ENCODE peak calls at places on chromosomes 4 and X, in eight cellular contexts. One of them, this sample, is unnamed.

GRCh38 chr4:71004281-71004851 is 10.9 kb downstream of the DCK start:
- DNase-seq in tibial artery: no peak
- DNase-seq in activated CD8-positive, alpha-beta T cell treated with anti-CD3 and anti-CD28 coated beads for 36 hours: peak; percentile 87
- DNase-seq in glutamatergic neuron: peak; percentile 36
- DNase-seq in B cell: no peak
- DNase-seq in fibroblast of lung: no peak
- DNase-seq in CD8-positive, alpha-beta T cell: peak; percentile 34
- DNase-seq in GM12865: peak; percentile 78
- DNase-seq in this sample: no peak

GRCh38 chr4:78032929-78033328 is 24.2 kb upstream of the FRAS1 start:
- DNase-seq in tibial artery: no peak
- DNase-seq in activated CD8-positive, alpha-beta T cell treated with anti-CD3 and anti-CD28 coated beads for 36 hours: no peak
- DNase-seq in glutamatergic neuron: no peak
- DNase-seq in CD8-positive, alpha-beta T cell: no peak
- DNase-seq in B cell: no peak
- DNase-seq in GM12865: no peak
- DNase-seq in fibroblast of lung: no peak
- DNase-seq in this sample: no peak

GRCh38 chr4:15895517-15895916 is 43.0 kb downstream of the FGFBP1 start:
- DNase-seq in tibial artery: no peak
- DNase-seq in activated CD8-positive, alpha-beta T cell treated with anti-CD3 and anti-CD28 coated beads for 36 hours: no peak
- DNase-seq in CD8-positive, alpha-beta T cell: no peak
- DNase-seq in fibroblast of lung: no peak
- DNase-seq in B cell: no peak
- DNase-seq in GM12865: no peak
- DNase-seq in glutamatergic neuron: peak; percentile 17
- DNase-seq in this sample: no peak

GRCh38 chr4:15336410-15337184 is 91.2 kb upstream of the C1QTNF7 start:
- DNase-seq in CD8-positive, alpha-beta T cell: no peak
- DNase-seq in fibroblast of lung: peak; percentile 73
- DNase-seq in GM12865: no peak
- DNase-seq in glutamatergic neuron: no peak
- DNase-seq in tibial artery: no peak
- DNase-seq in B cell: no peak
- DNase-seq in activated CD8-positive, alpha-beta T cell treated with anti-CD3 and anti-CD28 coated beads for 36 hours: no peak
- DNase-seq in this sample: no peak

GRCh38 chrX:123072686-123073385 is 111.2 kb upstream of the GRIA3 start:
- DNase-seq in activated CD8-positive, alpha-beta T cell treated with anti-CD3 and anti-CD28 coated beads for 36 hours: no peak
- DNase-seq in CD8-positive, alpha-beta T cell: no peak
- DNase-seq in tibial artery: no peak
- DNase-seq in glutamatergic neuron: no peak
- DNase-seq in B cell: no peak
- DNase-seq in GM12865: no peak
- DNase-seq in fibroblast of lung: no peak
- DNase-seq in this sample: no peak

GRCh38 chr4:94640151-94640550 is 117.6 kb upstream of the BMPR1B start:
- DNase-seq in glutamatergic neuron: no peak
- DNase-seq in tibial artery: no peak
- DNase-seq in activated CD8-positive, alpha-beta T cell treated with anti-CD3 and anti-CD28 coated beads for 36 hours: no peak
- DNase-seq in fibroblast of lung: no peak
- DNase-seq in GM12865: no peak
- DNase-seq in CD8-positive, alpha-beta T cell: no peak
- DNase-seq in B cell: no peak
- DNase-seq in this sample: no peak

GRCh38 chrX:74925210-74926088 is at the start of gene NEXMIF:
- DNase-seq in fibroblast of lung: peak; percentile 1
- DNase-seq in GM12865: peak; percentile 79
- DNase-seq in glutamatergic neuron: peak; percentile 62
- DNase-seq in CD8-positive, alpha-beta T cell: no peak
- DNase-seq in B cell: peak; percentile 53
- DNase-seq in activated CD8-positive, alpha-beta T cell treated with anti-CD3 and anti-CD28 coated beads for 36 hours: peak; percentile 35
- DNase-seq in tibial artery: peak; percentile 63
- DNase-seq in this sample: peak; percentile 65

GRCh38 chr4:84790769-84791565 is 175.5 kb downstream of the WDFY3 start:
- DNase-seq in tibial artery: no peak
- DNase-seq in GM12865: no peak
- DNase-seq in glutamatergic neuron: no peak
- DNase-seq in CD8-positive, alpha-beta T cell: no peak
- DNase-seq in activated CD8-positive, alpha-beta T cell treated with anti-CD3 and anti-CD28 coated beads for 36 hours: no peak
- DNase-seq in B cell: no peak
- DNase-seq in fibroblast of lung: no peak
- DNase-seq in this sample: no peak

GRCh38 chrX:53594354-53594753 is 92.2 kb downstream of the HUWE1 start:
- DNase-seq in glutamatergic neuron: no peak
- DNase-seq in activated CD8-positive, alpha-beta T cell treated with anti-CD3 and anti-CD28 coated beads for 36 hours: no peak
- DNase-seq in fibroblast of lung: peak; percentile 5
- DNase-seq in GM12865: peak; percentile 1
- DNase-seq in tibial artery: no peak
- DNase-seq in B cell: no peak
- DNase-seq in CD8-positive, alpha-beta T cell: no peak
- DNase-seq in this sample: no peak

GRCh38 chr4:7719354-7720174 is 220.1 kb downstream of the AFAP1 start:
- DNase-seq in glutamatergic neuron: peak; percentile 95
- DNase-seq in fibroblast of lung: peak; percentile 29
- DNase-seq in GM12865: peak; percentile 22
- DNase-seq in activated CD8-positive, alpha-beta T cell treated with anti-CD3 and anti-CD28 coated beads for 36 hours: peak; percentile 73
- DNase-seq in CD8-positive, alpha-beta T cell: peak; percentile 52
- DNase-seq in B cell: peak; percentile 60
- DNase-seq in tibial artery: no peak
- DNase-seq in this sample: peak; percentile 89

GRCh38 chrX:43661521-43662240 is 5.6 kb downstream of the MAOA start:
- DNase-seq in glutamatergic neuron: no peak
- DNase-seq in activated CD8-positive, alpha-beta T cell treated with anti-CD3 and anti-CD28 coated beads for 36 hours: no peak
- DNase-seq in CD8-positive, alpha-beta T cell: no peak
- DNase-seq in B cell: no peak
- DNase-seq in tibial artery: no peak
- DNase-seq in GM12865: no peak
- DNase-seq in fibroblast of lung: peak; percentile 36
- DNase-seq in this sample: no peak

GRCh38 chr4:159290321-159291030 is 187.6 kb downstream of the RAPGEF2 start:
- DNase-seq in B cell: no peak
- DNase-seq in fibroblast of lung: no peak
- DNase-seq in glutamatergic neuron: no peak
- DNase-seq in CD8-positive, alpha-beta T cell: no peak
- DNase-seq in activated CD8-positive, alpha-beta T cell treated with anti-CD3 and anti-CD28 coated beads for 36 hours: no peak
- DNase-seq in GM12865: no peak
- DNase-seq in tibial artery: no peak
- DNase-seq in this sample: no peak

GRCh38 chr4:85967872-85968271 is 392.0 kb downstream of the MAPK10 start:
- DNase-seq in glutamatergic neuron: no peak
- DNase-seq in tibial artery: no peak
- DNase-seq in CD8-positive, alpha-beta T cell: no peak
- DNase-seq in B cell: no peak
- DNase-seq in fibroblast of lung: peak; percentile 12
- DNase-seq in activated CD8-positive, alpha-beta T cell treated with anti-CD3 and anti-CD28 coated beads for 36 hours: no peak
- DNase-seq in GM12865: no peak
- DNase-seq in this sample: no peak

GRCh38 chr4:158129649-158130048 is 43.2 kb downstream of the GASK1B start:
- DNase-seq in B cell: no peak
- DNase-seq in fibroblast of lung: no peak
- DNase-seq in glutamatergic neuron: no peak
- DNase-seq in tibial artery: no peak
- DNase-seq in GM12865: peak; percentile 9
- DNase-seq in CD8-positive, alpha-beta T cell: no peak
- DNase-seq in activated CD8-positive, alpha-beta T cell treated with anti-CD3 and anti-CD28 coated beads for 36 hours: no peak
- DNase-seq in this sample: no peak

GRCh38 chrX:16160729-16161128 is 6.6 kb upstream of the MAGEB17 start:
- DNase-seq in activated CD8-positive, alpha-beta T cell treated with anti-CD3 and anti-CD28 coated beads for 36 hours: no peak
- DNase-seq in tibial artery: no peak
- DNase-seq in GM12865: no peak
- DNase-seq in B cell: no peak
- DNase-seq in glutamatergic neuron: no peak
- DNase-seq in CD8-positive, alpha-beta T cell: no peak
- DNase-seq in fibroblast of lung: peak; percentile 47
- DNase-seq in this sample: no peak

GRCh38 chr4:16083217-16084191 is at the start of gene PROM1:
- DNase-seq in tibial artery: no peak
- DNase-seq in fibroblast of lung: no peak
- DNase-seq in glutamatergic neuron: peak; percentile 87
- DNase-seq in B cell: peak; percentile 39
- DNase-seq in CD8-positive, alpha-beta T cell: no peak
- DNase-seq in GM12865: no peak
- DNase-seq in activated CD8-positive, alpha-beta T cell treated with anti-CD3 and anti-CD28 coated beads for 36 hours: peak; percentile 50
- DNase-seq in this sample: peak; percentile 43

DNA sequence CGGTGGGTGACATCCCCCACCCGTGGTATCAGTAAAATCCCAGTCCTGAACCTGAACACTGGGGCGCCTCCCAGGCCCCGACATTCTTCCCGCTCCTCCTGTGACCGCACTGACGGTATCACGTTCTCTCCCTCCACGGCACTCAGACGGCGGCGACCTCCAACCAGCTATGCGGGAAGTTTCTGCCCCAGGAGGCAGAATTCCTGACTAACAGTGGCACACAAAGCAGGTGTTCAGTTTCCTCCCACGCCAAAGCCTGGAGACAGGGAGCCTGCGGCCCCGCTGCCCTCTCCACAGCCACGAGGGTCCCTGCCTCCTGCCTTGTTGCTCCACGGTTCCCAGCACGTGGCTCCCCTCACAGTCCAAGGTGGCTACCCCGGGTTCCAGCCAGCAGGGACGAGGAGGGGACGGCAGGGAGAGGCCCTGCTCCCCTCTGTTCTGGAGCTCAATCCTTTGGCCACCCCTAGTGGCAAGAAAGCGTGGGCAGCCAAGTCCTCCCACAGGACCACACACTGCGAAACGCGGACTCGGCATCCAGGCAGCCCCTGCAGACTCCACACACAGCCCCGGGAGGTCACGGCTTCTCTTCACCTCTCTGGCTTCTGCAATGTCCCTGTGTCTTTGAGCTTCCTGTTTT is 15.2 kb downstream of the CTBP1 start:
- DNase-seq in GM12865: no peak
- DNase-seq in CD8-positive, alpha-beta T cell: no peak
- DNase-seq in B cell: no peak
- DNase-seq in fibroblast of lung: peak; percentile 70
- DNase-seq in glutamatergic neuron: no peak
- DNase-seq in activated CD8-positive, alpha-beta T cell treated with anti-CD3 and anti-CD28 coated beads for 36 hours: no peak
- DNase-seq in tibial artery: no peak
- DNase-seq in this sample: no peak
- TF ChIP-seq CTCF in GM12865: no peak
- TF ChIP-seq CTCF in CD8-positive, alpha-beta T cell: no peak
- TF ChIP-seq CTCF in B cell: no peak
- TF ChIP-seq CTCF in fibroblast of lung: peak; percentile 65
- TF ChIP-seq CTCF in glutamatergic neuron: no peak
- TF ChIP-seq CTCF in activated CD8-positive, alpha-beta T cell treated with anti-CD3 and anti-CD28 coated beads for 36 hours: no peak
- TF ChIP-seq CTCF in tibial artery: peak; percentile 21
- TF ChIP-seq CTCF in this sample: no peak

DNA sequence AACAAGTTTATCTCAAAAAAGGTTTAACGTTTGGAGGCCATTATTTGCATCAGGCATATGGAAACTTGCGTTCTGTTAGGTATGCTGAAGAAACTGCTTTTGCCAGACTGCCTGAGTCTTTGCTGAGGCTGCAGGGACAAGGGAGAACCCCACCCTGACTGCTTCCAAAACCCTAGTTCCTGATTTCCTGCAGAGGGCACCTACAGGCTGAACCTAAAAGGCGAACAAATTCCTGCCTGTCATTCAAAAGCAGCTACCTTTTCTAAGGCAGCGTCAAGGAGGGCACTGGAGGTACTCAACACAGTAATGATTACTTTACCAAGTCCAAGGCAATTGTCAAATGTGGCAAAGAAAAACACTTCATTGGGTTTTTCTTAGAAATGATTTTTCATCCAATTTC is 578 bp upstream of the CORIN start:
- DNase-seq in CD8-positive, alpha-beta T cell: no peak
- DNase-seq in glutamatergic neuron: no peak
- DNase-seq in fibroblast of lung: no peak
- DNase-seq in B cell: no peak
- DNase-seq in tibial artery: no peak
- DNase-seq in activated CD8-positive, alpha-beta T cell treated with anti-CD3 and anti-CD28 coated beads for 36 hours: no peak
- DNase-seq in GM12865: no peak
- DNase-seq in this sample: no peak
- TF ChIP-seq CTCF in CD8-positive, alpha-beta T cell: no peak
- TF ChIP-seq CTCF in glutamatergic neuron: no peak
- TF ChIP-seq CTCF in fibroblast of lung: no peak
- TF ChIP-seq CTCF in B cell: no peak
- TF ChIP-seq CTCF in tibial artery: no peak
- TF ChIP-seq CTCF in activated CD8-positive, alpha-beta T cell treated with anti-CD3 and anti-CD28 coated beads for 36 hours: no peak
- TF ChIP-seq CTCF in GM12865: no peak
- TF ChIP-seq CTCF in this sample: no peak

GRCh38 chr4:119695216-119695615 is 66.6 kb upstream of the PDE5A start:
- DNase-seq in fibroblast of lung: no peak
- DNase-seq in tibial artery: no peak
- DNase-seq in CD8-positive, alpha-beta T cell: no peak
- DNase-seq in activated CD8-positive, alpha-beta T cell treated with anti-CD3 and anti-CD28 coated beads for 36 hours: no peak
- DNase-seq in B cell: no peak
- DNase-seq in glutamatergic neuron: no peak
- DNase-seq in GM12865: no peak
- DNase-seq in this sample: no peak

GRCh38 chr4:119693127-119693526 is 64.5 kb upstream of the PDE5A start:
- DNase-seq in fibroblast of lung: peak; percentile 25
- DNase-seq in glutamatergic neuron: no peak
- DNase-seq in tibial artery: no peak
- DNase-seq in activated CD8-positive, alpha-beta T cell treated with anti-CD3 and anti-CD28 coated beads for 36 hours: no peak
- DNase-seq in CD8-positive, alpha-beta T cell: no peak
- DNase-seq in B cell: no peak
- DNase-seq in GM12865: no peak
- DNase-seq in this sample: no peak

GRCh38 chr4:119688439-119688838 is 59.8 kb upstream of the PDE5A start:
- DNase-seq in activated CD8-positive, alpha-beta T cell treated with anti-CD3 and anti-CD28 coated beads for 36 hours: no peak
- DNase-seq in fibroblast of lung: no peak
- DNase-seq in CD8-positive, alpha-beta T cell: no peak
- DNase-seq in glutamatergic neuron: no peak
- DNase-seq in tibial artery: no peak
- DNase-seq in B cell: no peak
- DNase-seq in GM12865: no peak
- DNase-seq in this sample: no peak

GRCh38 chr4:119690871-119691270 is 62.3 kb upstream of the PDE5A start:
- DNase-seq in CD8-positive, alpha-beta T cell: no peak
- DNase-seq in tibial artery: no peak
- DNase-seq in fibroblast of lung: no peak
- DNase-seq in B cell: no peak
- DNase-seq in glutamatergic neuron: no peak
- DNase-seq in activated CD8-positive, alpha-beta T cell treated with anti-CD3 and anti-CD28 coated beads for 36 hours: no peak
- DNase-seq in GM12865: no peak
- DNase-seq in this sample: no peak

DNA sequence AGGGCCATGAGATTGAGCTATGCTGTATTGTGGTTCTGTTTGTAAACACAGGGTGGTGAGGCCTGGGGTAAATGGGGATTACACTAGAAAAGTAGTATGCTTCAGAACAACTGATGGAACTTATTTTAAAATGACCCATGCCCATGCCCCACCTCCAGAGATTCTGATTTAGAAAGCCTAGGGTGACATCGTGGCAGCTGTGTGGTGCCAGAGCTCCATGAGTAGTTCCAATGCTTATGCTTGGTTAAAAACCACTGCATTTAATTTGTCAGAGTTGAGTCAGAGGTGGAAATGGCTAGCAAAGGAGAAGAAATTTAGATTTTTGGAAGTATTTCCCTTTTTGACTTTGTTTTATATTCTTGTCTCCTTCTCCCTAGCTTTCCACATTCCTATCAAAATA is 63.4 kb upstream of the PDE5A start:
- DNase-seq in glutamatergic neuron: no peak
- DNase-seq in GM12865: no peak
- DNase-seq in B cell: no peak
- DNase-seq in activated CD8-positive, alpha-beta T cell treated with anti-CD3 and anti-CD28 coated beads for 36 hours: no peak
- DNase-seq in CD8-positive, alpha-beta T cell: no peak
- DNase-seq in tibial artery: no peak
- DNase-seq in fibroblast of lung: peak; percentile 60
- DNase-seq in this sample: no peak
- TF ChIP-seq CTCF in glutamatergic neuron: no peak
- TF ChIP-seq CTCF in GM12865: no peak
- TF ChIP-seq CTCF in B cell: no peak
- TF ChIP-seq CTCF in activated CD8-positive, alpha-beta T cell treated with anti-CD3 and anti-CD28 coated beads for 36 hours: no peak
- TF ChIP-seq CTCF in CD8-positive, alpha-beta T cell: no peak
- TF ChIP-seq CTCF in tibial artery: peak; percentile 56
- TF ChIP-seq CTCF in fibroblast of lung: peak; percentile 35
- TF ChIP-seq CTCF in this sample: no peak

GRCh38 chrX:135737361-135738071 is 24.1 kb downstream of the CT45A1 start:
- DNase-seq in B cell: no peak
- DNase-seq in tibial artery: no peak
- DNase-seq in activated CD8-positive, alpha-beta T cell treated with anti-CD3 and anti-CD28 coated beads for 36 hours: no peak
- DNase-seq in GM12865: no peak
- DNase-seq in fibroblast of lung: peak; percentile 1
- DNase-seq in glutamatergic neuron: no peak
- DNase-seq in CD8-positive, alpha-beta T cell: no peak
- DNase-seq in this sample: no peak
- TF ChIP-seq CTCF in B cell: no peak
- TF ChIP-seq CTCF in tibial artery: no peak
- TF ChIP-seq CTCF in activated CD8-positive, alpha-beta T cell treated with anti-CD3 and anti-CD28 coated beads for 36 hours: no peak
- TF ChIP-seq CTCF in GM12865: no peak
- TF ChIP-seq CTCF in fibroblast of lung: no peak
- TF ChIP-seq CTCF in glutamatergic neuron: no peak
- TF ChIP-seq CTCF in CD8-positive, alpha-beta T cell: no peak
- TF ChIP-seq CTCF in this sample: no peak

This sample was measured in GM13977.